ENCODE peak calls at places on chromosomes 4 and X, in five cellular contexts. T is GM12878, V is NT2/D1, Z is H1, B is HepG2. L is an unnamed sample.

GRCh38 chr4:55447826-55448225 is 52.1 kb downstream of the TMEM165 start:
- DNase-seq in T (no peak), V (no peak), Z (no peak), B (no peak), L (no peak)

GRCh38 chrX:110401142-110401541 is 42.5 kb downstream of the RTL9 start:
- DNase-seq in T (no peak), V (no peak), Z (no peak), B (no peak), L (no peak)

GRCh38 chr4:176270669-176271068 is 1.6 kb upstream of the ASB5 start:
- DNase-seq in T (no peak), V (no peak), Z (peak; percentile 13), B (peak; percentile 20), L (peak; percentile 53)

GRCh38 chr4:87521757-87522374 is 7.3 kb downstream of the SPARCL1 start:
- DNase-seq in T (no peak), V (no peak), Z (no peak), B (no peak), L (no peak)

GRCh38 chrX:153560466-153560865 is 38.5 kb downstream of the CCNQ start:
- DNase-seq in T (no peak), V (no peak), Z (no peak), B (no peak), L (no peak)

GRCh38 chrX:39815621-39816020 is 282.1 kb downstream of the BCOR start:
- DNase-seq in T (no peak), V (no peak), Z (no peak), B (no peak), L (no peak)

GRCh38 chrX:109684136-109684535 is 48.9 kb downstream of the ACSL4 start:
- DNase-seq in T (no peak), V (no peak), Z (no peak), B (no peak), L (no peak)

GRCh38 chr4:47562297-47562696 is 77.2 kb downstream of the ATP10D start:
- DNase-seq in T (no peak), V (no peak), Z (no peak), B (no peak), L (no peak)

GRCh38 chrX:40544343-40545250 is 36.2 kb upstream of the ATP6AP2 start:
- DNase-seq in T (no peak), V (no peak), Z (no peak), B (peak; percentile 16), L (no peak)

GRCh38 chr4:184950926-184951325 is 67.4 kb upstream of the HELT start:
- DNase-seq in T (no peak), V (no peak), Z (no peak), B (no peak), L (no peak)

GRCh38 chr4:169493164-169493524 is 119.2 kb downstream of the NEK1 start:
- DNase-seq in T (no peak), V (no peak), Z (no peak), B (no peak), L (no peak)

GRCh38 chr4:169491211-169491610 is 121.2 kb downstream of the NEK1 start:
- DNase-seq in T (no peak), V (no peak), Z (no peak), B (no peak), L (no peak)

GRCh38 chr4:169492436-169493163 is 119.8 kb downstream of the NEK1 start:
- DNase-seq in T (peak; percentile 13), V (peak; percentile 9), Z (peak; percentile 10), B (peak; percentile 39), L (peak; percentile 56)
- TF ChIP-seq SUZ12 in T (no peak), V (no peak), Z (no peak), B (no peak), L (no peak)

GRCh38 chrX:72569786-72570185 is 2.9 kb downstream of the HDAC8 start:
- DNase-seq in T (no peak), V (no peak), Z (no peak), B (no peak), L (no peak)

GRCh38 chrX:72573158-72573511 is 492 bp upstream of the HDAC8 start:
- DNase-seq in T (no peak), V (no peak), Z (no peak), B (no peak), L (no peak)

GRCh38 chrX:72572248-72573157 is at the start of gene HDAC8:
- DNase-seq in T (peak; percentile 63), V (peak; percentile 75), Z (peak; percentile 21), B (peak; percentile 76), L (peak; percentile 84)

GRCh38 chrX:72566448-72566847 is 6.2 kb downstream of the HDAC8 start:
- DNase-seq in T (no peak), V (no peak), Z (no peak), B (no peak), L (no peak)

GRCh38 chrX:72568406-72569092 is 4.1 kb downstream of the HDAC8 start:
- DNase-seq in T (no peak), V (no peak), Z (no peak), B (no peak), L (no peak)
- TF ChIP-seq SUZ12 in T (no peak), V (no peak), Z (no peak), B (no peak), L (no peak)

GRCh38 chrX:47218280-47218919 is at the start of gene CDK16:
- DNase-seq in T (peak; percentile 76), V (peak; percentile 40), Z (no peak), B (peak; percentile 63), L (peak; percentile 87)
- TF ChIP-seq SUZ12 in T (no peak), V (no peak), Z (no peak), B (no peak), L (no peak)

GRCh38 chrX:15344106-15344505 is 8.8 kb upstream of the PIGA start:
- DNase-seq in T (no peak), V (no peak), Z (no peak), B (no peak), L (no peak)

GRCh38 chrX:15349046-15349445 is 13.7 kb upstream of the PIGA start:
- DNase-seq in T (no peak), V (peak; percentile 46), Z (no peak), B (peak; percentile 55), L (peak; percentile 54)

GRCh38 chrX:15340867-15341266 is 5.5 kb upstream of the PIGA start:
- DNase-seq in T (no peak), V (no peak), Z (no peak), B (no peak), L (no peak)

DNA sequence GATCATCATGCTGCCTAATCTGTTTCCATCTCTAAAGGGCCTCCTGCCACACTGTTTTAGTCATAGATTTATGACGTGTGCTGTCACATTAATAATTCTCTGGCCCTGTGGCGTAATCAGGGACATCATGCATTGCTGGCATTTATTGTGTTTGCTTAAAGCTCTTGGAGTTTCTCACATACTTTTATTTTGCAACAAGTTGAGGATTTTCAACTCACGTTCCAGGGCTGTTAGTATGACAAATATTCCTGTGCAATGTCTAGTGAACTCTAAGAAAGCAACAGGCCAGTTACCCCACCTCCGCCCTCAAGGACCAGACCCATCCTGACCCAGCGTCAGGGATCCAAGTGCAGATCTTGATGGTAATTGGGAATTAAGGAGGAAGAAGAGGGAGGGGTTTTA is 7.8 kb upstream of the PIGA start:
- DNase-seq in T (no peak), V (no peak), Z (no peak), B (no peak), L (no peak)
- TF ChIP-seq SUZ12 in T (no peak), V (no peak), Z (no peak), B (no peak), L (no peak)

DNA sequence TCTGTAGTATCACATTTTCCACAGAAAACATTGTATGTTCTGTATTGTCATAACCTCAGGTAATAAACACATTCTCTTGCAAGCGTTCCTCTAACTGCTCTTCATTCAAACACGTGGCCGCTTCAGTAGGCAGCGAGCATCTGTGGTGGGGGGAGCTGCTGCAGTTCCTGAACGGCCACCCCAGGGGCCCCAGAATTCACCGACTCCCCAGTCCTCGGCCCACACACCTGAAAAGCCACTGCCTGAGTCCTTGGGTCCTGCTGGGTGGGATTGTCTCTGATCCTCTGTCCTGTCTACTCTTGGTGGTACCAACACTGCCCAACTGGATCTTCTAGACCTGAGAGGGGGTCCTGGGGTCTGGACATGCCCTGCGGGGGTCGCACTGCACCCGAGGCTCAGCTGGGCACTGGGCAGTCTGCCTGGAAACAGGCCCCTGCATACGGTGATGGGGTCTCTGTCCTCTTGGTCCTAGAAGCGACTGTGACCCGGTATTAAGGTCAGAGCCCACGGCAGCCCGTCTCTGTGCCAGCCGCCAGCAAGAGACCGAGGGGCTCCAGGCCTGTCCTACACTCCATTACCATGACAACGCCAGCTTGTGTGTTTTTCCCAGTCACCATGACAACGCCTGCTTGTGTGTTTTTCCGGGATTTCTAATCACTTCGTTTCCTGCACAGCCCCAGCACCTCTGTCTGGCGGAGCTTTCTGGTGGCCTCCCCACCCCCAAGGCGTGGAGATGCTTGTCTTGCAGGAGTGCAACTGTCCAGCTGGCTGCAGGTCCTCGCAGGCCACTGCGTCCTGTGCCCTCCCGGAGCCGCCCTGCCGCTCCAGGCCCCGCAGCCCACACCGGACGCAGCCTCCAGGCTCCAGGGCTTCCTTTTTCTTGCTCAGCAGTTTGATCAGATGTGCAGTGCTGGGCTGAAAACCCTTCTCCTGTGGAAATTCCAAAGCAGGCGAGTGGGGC is 16.0 kb downstream of the CTBP1 start:
- DNase-seq in T (no peak), V (peak; percentile 42), Z (no peak), B (no peak), L (no peak)
- TF ChIP-seq SUZ12 in T (no peak), V (no peak), Z (no peak), B (no peak), L (no peak)

DNA sequence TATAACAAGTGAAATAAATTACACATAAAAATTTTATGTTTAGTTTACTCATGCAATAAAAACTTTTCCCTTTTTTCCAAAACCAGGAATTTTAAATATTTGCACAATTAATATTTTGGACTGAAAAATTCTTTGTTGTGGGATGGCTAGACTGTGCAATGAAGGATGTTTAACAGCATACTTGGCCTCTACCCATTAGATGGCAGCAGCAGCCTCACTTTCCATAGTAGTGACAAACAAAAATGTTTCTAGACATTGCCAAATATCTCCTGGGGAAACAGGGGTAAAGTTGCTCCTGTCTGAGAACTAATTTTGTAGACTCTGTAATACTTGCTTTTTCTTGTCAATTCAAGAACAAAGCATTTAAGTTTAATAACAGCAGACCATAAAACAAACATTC is 49.8 kb downstream of the SCLT1 start:
- DNase-seq in T (no peak), V (no peak), Z (no peak), B (peak; percentile 7), L (no peak)
- TF ChIP-seq SUZ12 in T (no peak), V (no peak), Z (no peak), B (no peak), L (no peak)

GRCh38 chr4:153502584-153502983 is 36.4 kb downstream of the TMEM131L start:
- DNase-seq in T (no peak), V (no peak), Z (no peak), B (no peak), L (no peak)
- TF ChIP-seq SUZ12 in T (no peak), V (no peak), Z (no peak), B (no peak), L (no peak)